ENCODE peak calls at places on chromosomes 1 and 21, in six cellular contexts. One of them, this sample, is unnamed.

GRCh38 chr1:165894591-165894990 is 67.2 kb downstream of the UCK2 start:
- DNase-seq in LoVo: no peak
- DNase-seq in left colon: no peak
- DNase-seq in pancreas: no peak
- DNase-seq in NCI-H146: no peak
- DNase-seq in T-helper 17 cell: no peak
- DNase-seq in this sample: no peak

GRCh38 chr1:227131193-227131592 is 187.1 kb downstream of the CDC42BPA start:
- DNase-seq in NCI-H146: peak
- DNase-seq in left colon: no peak
- DNase-seq in T-helper 17 cell: no peak
- DNase-seq in LoVo: peak
- DNase-seq in pancreas: no peak
- DNase-seq in this sample: no peak

GRCh38 chr1:85330206-85330605 is 53.8 kb upstream of the BCL10 start:
- DNase-seq in pancreas: no peak
- DNase-seq in NCI-H146: no peak
- DNase-seq in LoVo: peak
- DNase-seq in T-helper 17 cell: no peak
- DNase-seq in left colon: no peak
- DNase-seq in this sample: no peak

GRCh38 chr1:3910769-3911520 is 10.9 kb upstream of the C1orf174 start:
- DNase-seq in LoVo: peak
- DNase-seq in NCI-H146: peak
- DNase-seq in left colon: peak
- DNase-seq in T-helper 17 cell: peak
- DNase-seq in pancreas: peak
- DNase-seq in this sample: no peak

GRCh38 chr1:54249798-54250497 is 50.0 kb downstream of the MRPL37 start:
- DNase-seq in T-helper 17 cell: no peak
- DNase-seq in LoVo: peak
- DNase-seq in pancreas: no peak
- DNase-seq in NCI-H146: no peak
- DNase-seq in left colon: no peak
- DNase-seq in this sample: no peak

GRCh38 chr1:198258491-198258890 is 101.7 kb downstream of the NEK7 start:
- DNase-seq in NCI-H146: no peak
- DNase-seq in LoVo: no peak
- DNase-seq in left colon: no peak
- DNase-seq in T-helper 17 cell: no peak
- DNase-seq in pancreas: no peak
- DNase-seq in this sample: no peak

GRCh38 chr1:12006167-12006921 is 13.0 kb upstream of the MIIP start:
- DNase-seq in T-helper 17 cell: no peak
- DNase-seq in pancreas: peak
- DNase-seq in left colon: no peak
- DNase-seq in LoVo: no peak
- DNase-seq in NCI-H146: no peak
- DNase-seq in this sample: no peak

GRCh38 chr1:203704120-203704519 is 60.9 kb upstream of the LAX1 start:
- DNase-seq in T-helper 17 cell: no peak
- DNase-seq in NCI-H146: no peak
- DNase-seq in pancreas: no peak
- DNase-seq in LoVo: no peak
- DNase-seq in left colon: no peak
- DNase-seq in this sample: no peak

GRCh38 chr1:246782120-246782900 is 58.1 kb downstream of the SCCPDH start:
- DNase-seq in NCI-H146: no peak
- DNase-seq in LoVo: no peak
- DNase-seq in left colon: no peak
- DNase-seq in pancreas: peak
- DNase-seq in T-helper 17 cell: no peak
- DNase-seq in this sample: peak

GRCh38 chr21:46095106-46095719 is 2.7 kb upstream of the COL6A2 start:
- DNase-seq in left colon: no peak
- DNase-seq in NCI-H146: no peak
- DNase-seq in pancreas: no peak
- DNase-seq in T-helper 17 cell: no peak
- DNase-seq in LoVo: no peak
- DNase-seq in this sample: peak

GRCh38 chr1:221994274-221994698 is 252.4 kb upstream of the DUSP10 start:
- DNase-seq in left colon: no peak
- DNase-seq in NCI-H146: no peak
- DNase-seq in LoVo: no peak
- DNase-seq in T-helper 17 cell: no peak
- DNase-seq in pancreas: no peak
- DNase-seq in this sample: no peak

GRCh38 chr1:14608308-14608707 is 9.8 kb downstream of the KAZN start:
- DNase-seq in NCI-H146: no peak
- DNase-seq in T-helper 17 cell: no peak
- DNase-seq in LoVo: no peak
- DNase-seq in pancreas: no peak
- DNase-seq in left colon: no peak
- DNase-seq in this sample: no peak

GRCh38 chr1:32780628-32781267 is 36.4 kb downstream of the YARS1 start:
- DNase-seq in left colon: no peak
- DNase-seq in NCI-H146: no peak
- DNase-seq in LoVo: no peak
- DNase-seq in pancreas: no peak
- DNase-seq in T-helper 17 cell: no peak
- DNase-seq in this sample: no peak

GRCh38 chr1:195568389-195568788 is 1039.9 kb downstream of the KCNT2 start:
- DNase-seq in NCI-H146: no peak
- DNase-seq in left colon: no peak
- DNase-seq in pancreas: no peak
- DNase-seq in T-helper 17 cell: no peak
- DNase-seq in LoVo: no peak
- DNase-seq in this sample: no peak

GRCh38 chr1:43549921-43550597 is 19.4 kb downstream of the PTPRF start:
- DNase-seq in LoVo: peak
- DNase-seq in T-helper 17 cell: no peak
- DNase-seq in left colon: peak
- DNase-seq in pancreas: peak
- DNase-seq in NCI-H146: peak
- DNase-seq in this sample: no peak

GRCh38 chr1:52667290-52667689 is 30.9 kb downstream of the COA7 start:
- DNase-seq in left colon: no peak
- DNase-seq in pancreas: no peak
- DNase-seq in LoVo: no peak
- DNase-seq in T-helper 17 cell: no peak
- DNase-seq in NCI-H146: peak
- DNase-seq in this sample: no peak

GRCh38 chr1:177190308-177190970 is 19.7 kb downstream of the BRINP2 start:
- DNase-seq in left colon: no peak
- DNase-seq in LoVo: no peak
- DNase-seq in T-helper 17 cell: no peak
- DNase-seq in pancreas: no peak
- DNase-seq in NCI-H146: no peak
- DNase-seq in this sample: no peak

GRCh38 chr1:1540015-1540816 is at the start of gene TMEM240:
- DNase-seq in NCI-H146: peak
- DNase-seq in left colon: peak
- DNase-seq in LoVo: no peak
- DNase-seq in pancreas: no peak
- DNase-seq in T-helper 17 cell: peak
- DNase-seq in this sample: peak

GRCh38 chr1:19511117-19511516 is 25.8 kb upstream of the CAPZB start:
- DNase-seq in NCI-H146: no peak
- DNase-seq in left colon: no peak
- DNase-seq in pancreas: no peak
- DNase-seq in LoVo: no peak
- DNase-seq in T-helper 17 cell: no peak
- DNase-seq in this sample: no peak

GRCh38 chr1:233759665-233760064 is 144.8 kb upstream of the SLC35F3 start:
- DNase-seq in LoVo: peak
- DNase-seq in T-helper 17 cell: no peak
- DNase-seq in pancreas: no peak
- DNase-seq in NCI-H146: no peak
- DNase-seq in left colon: no peak
- DNase-seq in this sample: no peak

GRCh38 chr1:158180741-158181576 is at the start of gene CD1D:
- DNase-seq in left colon: peak
- DNase-seq in T-helper 17 cell: no peak
- DNase-seq in NCI-H146: no peak
- DNase-seq in pancreas: peak
- DNase-seq in LoVo: no peak
- DNase-seq in this sample: no peak

GRCh38 chr1:12654657-12655056 is 10.8 kb downstream of the AADACL4 start:
- DNase-seq in left colon: peak
- DNase-seq in LoVo: peak
- DNase-seq in pancreas: no peak
- DNase-seq in T-helper 17 cell: no peak
- DNase-seq in NCI-H146: peak
- DNase-seq in this sample: no peak

GRCh38 chr1:115669002-115669673 is 27.4 kb downstream of the VANGL1 start:
- DNase-seq in LoVo: peak
- DNase-seq in pancreas: no peak
- DNase-seq in left colon: no peak
- DNase-seq in T-helper 17 cell: no peak
- DNase-seq in NCI-H146: no peak
- DNase-seq in this sample: no peak

GRCh38 chr1:18373882-18374493 is 106.7 kb upstream of the KLHDC7A start:
- DNase-seq in LoVo: no peak
- DNase-seq in NCI-H146: no peak
- DNase-seq in T-helper 17 cell: no peak
- DNase-seq in left colon: no peak
- DNase-seq in pancreas: no peak
- DNase-seq in this sample: no peak